ENCODE peak calls at places on chromosomes 12 and 14, in six cellular contexts. N is OCI-LY7; F is CD4-positive, CD25-positive, alpha-beta regulatory T cell; G is heart left ventricle; Q is pancreas; U is A549. L is an unnamed sample.

GRCh38 chr12:88501976-88502938 is 78.0 kb downstream of the KITLG start:
- DNase-seq in N (no peak), F (no peak), G (no peak), Q (no peak), U (no peak), L (no peak)

GRCh38 chr12:41972196-41972994 is 172.3 kb downstream of the GXYLT1 start:
- DNase-seq in N (no peak), F (no peak), G (no peak), Q (no peak), U (no peak), L (no peak)

GRCh38 chr14:52875707-52876106 is 75.1 kb downstream of the FERMT2 start:
- DNase-seq in N (no peak), F (no peak), G (no peak), Q (no peak), U (no peak), L (no peak)

GRCh38 chr14:36952702-36953101 is 219.7 kb downstream of the SLC25A21 start:
- DNase-seq in N (no peak), F (no peak), G (no peak), Q (no peak), U (peak; percentile 24), L (no peak)

GRCh38 chr14:64784006-64784405 is 79.8 kb downstream of the PLEKHG3 start:
- DNase-seq in N (no peak), F (no peak), G (no peak), Q (no peak), U (no peak), L (no peak)

GRCh38 chr12:65496617-65497016 is 218.1 kb downstream of the MSRB3 start:
- DNase-seq in N (no peak), F (no peak), G (no peak), Q (no peak), U (no peak), L (no peak)

GRCh38 chr12:32274665-32275064 is 124.7 kb upstream of the FGD4 start:
- DNase-seq in N (no peak), F (no peak), G (no peak), Q (no peak), U (no peak), L (no peak)

GRCh38 chr14:68144051-68144681 is 324.6 kb downstream of the RAD51B start:
- DNase-seq in N (no peak), F (no peak), G (no peak), Q (no peak), U (no peak), L (no peak)

GRCh38 chr14:75292886-75293285 is 14.3 kb downstream of the FOS start:
- DNase-seq in N (no peak), F (no peak), G (no peak), Q (no peak), U (no peak), L (no peak)
- H3K4me1 ChIP-seq in N (peaks cover 23% of the 10 kb centered on the region), F (peaks cover 29% of the 10 kb centered on the region), G (peaks cover 22% of the 10 kb centered on the region), Q (peaks cover 10% of the 10 kb centered on the region), U (peaks cover 11% of the 10 kb centered on the region), L (peaks cover 25% of the 10 kb centered on the region)

GRCh38 chr12:79676579-79676978 is 14.2 kb downstream of the PAWR start:
- DNase-seq in N (no peak), F (no peak), G (no peak), Q (no peak), U (no peak), L (no peak)

GRCh38 chr12:79674629-79675028 is 16.1 kb downstream of the PAWR start:
- DNase-seq in N (no peak), F (no peak), G (no peak), Q (no peak), U (no peak), L (no peak)

GRCh38 chr12:79680051-79680450 is 10.7 kb downstream of the PAWR start:
- DNase-seq in N (no peak), F (no peak), G (no peak), Q (no peak), U (no peak), L (no peak)

GRCh38 chr12:79678306-79678705 is 12.5 kb downstream of the PAWR start:
- DNase-seq in N (no peak), F (no peak), G (no peak), Q (no peak), U (no peak), L (no peak)

DNA sequence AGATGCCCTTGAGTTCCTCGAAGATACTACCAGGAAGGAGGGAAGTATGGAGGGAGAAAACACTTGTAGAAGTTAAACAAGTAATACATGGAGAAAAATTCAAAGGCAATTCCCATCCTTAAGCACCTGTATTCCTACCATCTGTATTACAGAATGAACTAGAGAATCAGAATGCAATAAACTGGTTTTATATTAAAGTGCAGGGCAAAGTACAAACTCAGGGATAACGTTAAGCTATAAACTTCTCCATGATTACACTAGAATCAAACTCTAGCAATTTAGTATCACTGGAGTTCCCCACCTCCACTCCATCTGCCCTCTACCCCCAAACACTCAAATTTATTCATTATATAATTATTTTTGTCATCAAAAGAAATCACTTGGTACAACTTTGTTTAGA is 13.1 kb downstream of the PAWR start:
- DNase-seq in N (no peak), F (no peak), G (no peak), Q (no peak), U (no peak), L (no peak)
- H3K4me1 ChIP-seq in N (peaks cover 48% of the 10 kb centered on the region), F (no peaks in the 10 kb centered on the region), G (no peaks in the 10 kb centered on the region), Q (peaks cover 13% of the 10 kb centered on the region), U (peaks cover 59% of the 10 kb centered on the region), L (no peaks in the 10 kb centered on the region)

GRCh38 chr12:106113042-106113441 is 25.7 kb downstream of the NUAK1 start:
- DNase-seq in N (no peak), F (no peak), G (no peak), Q (no peak), U (no peak), L (no peak)
- H3K4me1 ChIP-seq in N (no peaks in the 10 kb centered on the region), F (no peaks in the 10 kb centered on the region), G (peaks cover 99% of the 10 kb centered on the region), Q (no peaks in the 10 kb centered on the region), U (peaks cover 99% of the 10 kb centered on the region), L (no peaks in the 10 kb centered on the region)

GRCh38 chr12:119011231-119011630 is 29.9 kb downstream of the SRRM4 start:
- DNase-seq in N (no peak), F (no peak), G (no peak), Q (no peak), U (no peak), L (no peak)
- H3K4me1 ChIP-seq in N (no peaks in the 10 kb centered on the region), F (no peaks in the 10 kb centered on the region), G (no peaks in the 10 kb centered on the region), Q (no peaks in the 10 kb centered on the region), U (no peaks in the 10 kb centered on the region), L (no peaks in the 10 kb centered on the region)

GRCh38 chr12:11672361-11672760 is 22.9 kb downstream of the ETV6 start:
- DNase-seq in N (no peak), F (no peak), G (no peak), Q (no peak), U (no peak), L (no peak)

GRCh38 chr12:11672833-11673232 is 23.4 kb downstream of the ETV6 start:
- DNase-seq in N (no peak), F (no peak), G (no peak), Q (no peak), U (no peak), L (no peak)

GRCh38 chr12:11677024-11677423 is 27.6 kb downstream of the ETV6 start:
- DNase-seq in N (no peak), F (no peak), G (no peak), Q (no peak), U (no peak), L (no peak)

GRCh38 chr12:11675952-11676505 is 26.6 kb downstream of the ETV6 start:
- DNase-seq in N (no peak), F (no peak), G (no peak), Q (no peak), U (no peak), L (no peak)

GRCh38 chr12:11673666-11674464 is 24.4 kb downstream of the ETV6 start:
- DNase-seq in N (no peak), F (no peak), G (no peak), Q (no peak), U (no peak), L (no peak)
- H3K4me1 ChIP-seq in N (peaks cover 22% of the 10 kb centered on the region), F (peaks cover 4% of the 10 kb centered on the region), G (peaks cover 88% of the 10 kb centered on the region), Q (peaks cover 21% of the 10 kb centered on the region), U (no peaks in the 10 kb centered on the region), L (no peaks in the 10 kb centered on the region)